ENCODE peak calls at places on chromosome 18, in seven cellular contexts. E, Q, Z, R, L, O and H are unnamed samples.

GRCh38 chr18:5295981-5296705 is 617 bp upstream of the ZBTB14 start:
- DNase-seq in E (peak; percentile 98), Q (peak; percentile 95), Z (peak; percentile 96), R (peak; percentile 96), L (peak; percentile 88), O (peak; percentile 84), H (peak; percentile 94)

GRCh38 chr18:11649839-11650238 is 39.2 kb upstream of the GNAL start:
- DNase-seq in E (no peak), Q (no peak), Z (no peak), R (no peak), L (no peak), O (no peak), H (no peak)

GRCh38 chr18:74951165-74951760 is 257.7 kb downstream of the PTGR3 start:
- DNase-seq in E (peak; percentile 51), Q (peak; percentile 13), Z (peak; percentile 99), R (peak; percentile 66), L (no peak), O (no peak), H (no peak)

GRCh38 chr18:79507546-79508480 is 112.1 kb downstream of the NFATC1 start:
- DNase-seq in E (peak; percentile 83), Q (peak; percentile 87), Z (peak; percentile 41), R (peak; percentile 76), L (peak; percentile 12), O (no peak), H (peak; percentile 36)

GRCh38 chr18:22197668-22198067 is 28.3 kb downstream of the GATA6 start:
- DNase-seq in E (no peak), Q (no peak), Z (no peak), R (no peak), L (no peak), O (no peak), H (no peak)

GRCh38 chr18:72530622-72531021 is 13.5 kb downstream of the CBLN2 start:
- DNase-seq in E (no peak), Q (no peak), Z (no peak), R (no peak), L (no peak), O (no peak), H (no peak)

GRCh38 chr18:70448588-70448987 is 159.7 kb downstream of the SOCS6 start:
- DNase-seq in E (no peak), Q (no peak), Z (no peak), R (no peak), L (no peak), O (no peak), H (no peak)

GRCh38 chr18:22412502-22412901 is 5.2 kb downstream of the CTAGE1 start:
- DNase-seq in E (no peak), Q (no peak), Z (peak; percentile 69), R (no peak), L (no peak), O (no peak), H (no peak)

GRCh38 chr18:7000484-7001096 is 117.0 kb downstream of the LAMA1 start:
- DNase-seq in E (no peak), Q (no peak), Z (peak; percentile 19), R (no peak), L (no peak), O (no peak), H (peak; percentile 24)

GRCh38 chr18:621181-621580 is 24.4 kb downstream of the CLUL1 start:
- DNase-seq in E (no peak), Q (no peak), Z (peak; percentile 62), R (no peak), L (peak; percentile 23), O (no peak), H (no peak)

GRCh38 chr18:9469700-9470099 is 5.6 kb upstream of the RALBP1 start:
- DNase-seq in E (no peak), Q (no peak), Z (no peak), R (no peak), L (no peak), O (no peak), H (no peak)

GRCh38 chr18:286515-287310 is 18.9 kb upstream of the THOC1 start:
- DNase-seq in E (no peak), Q (no peak), Z (peak; percentile 42), R (no peak), L (no peak), O (no peak), H (peak; percentile 33)

GRCh38 chr18:78407456-78407823 is 572.2 kb upstream of the SALL3 start:
- DNase-seq in E (no peak), Q (no peak), Z (no peak), R (no peak), L (no peak), O (no peak), H (no peak)

GRCh38 chr18:3114026-3114425 is 101.1 kb upstream of the LPIN2 start:
- DNase-seq in E (no peak), Q (no peak), Z (no peak), R (no peak), L (no peak), O (no peak), H (no peak)

GRCh38 chr18:770583-770961 is 41.5 kb downstream of the YES1 start:
- DNase-seq in E (no peak), Q (no peak), Z (no peak), R (no peak), L (no peak), O (no peak), H (no peak)

GRCh38 chr18:3998698-3999333 is 456.3 kb downstream of the DLGAP1 start:
- DNase-seq in E (no peak), Q (no peak), Z (peak; percentile 77), R (no peak), L (no peak), O (peak; percentile 13), H (peak; percentile 56)

GRCh38 chr18:1528447-1528846 is 623.8 kb downstream of the ADCYAP1 start:
- DNase-seq in E (no peak), Q (no peak), Z (no peak), R (no peak), L (no peak), O (no peak), H (no peak)

GRCh38 chr18:72360628-72361027 is 183.5 kb downstream of the CBLN2 start:
- DNase-seq in E (no peak), Q (no peak), Z (no peak), R (no peak), L (no peak), O (no peak), H (no peak)

GRCh38 chr18:76453057-76453561 is 41.9 kb downstream of the ZNF516 start:
- DNase-seq in E (no peak), Q (no peak), Z (no peak), R (no peak), L (no peak), O (no peak), H (no peak)

GRCh38 chr18:59459352-59460059 is 100.4 kb upstream of the LMAN1 start:
- DNase-seq in E (no peak), Q (no peak), Z (peak; percentile 75), R (no peak), L (no peak), O (no peak), H (peak; percentile 26)

GRCh38 chr18:67932261-67932660 is 415.7 kb upstream of the DSEL start:
- DNase-seq in E (no peak), Q (no peak), Z (no peak), R (no peak), L (no peak), O (no peak), H (no peak)

DNA sequence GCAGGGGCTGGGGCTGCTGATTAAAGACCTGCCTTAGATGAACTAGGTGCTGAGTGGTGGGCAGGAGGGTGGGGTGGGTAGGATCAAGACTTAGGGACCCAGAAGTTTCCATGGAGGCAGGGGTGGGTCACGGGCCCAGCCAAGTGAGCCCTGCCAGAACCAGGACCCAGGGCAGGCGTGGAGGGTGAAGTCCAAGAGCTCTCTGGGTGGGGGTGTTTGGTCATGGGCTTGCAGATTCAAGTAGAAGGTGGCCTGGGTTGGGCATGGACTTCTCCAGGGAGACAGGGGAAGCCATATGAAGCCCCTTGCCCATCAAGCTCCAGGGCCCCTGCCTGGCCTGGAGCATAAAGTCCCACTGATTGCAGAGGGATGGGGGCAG is 168.8 kb downstream of the SMAD7 start:
- DNase-seq in E (no peak), Q (no peak), Z (no peak), R (no peak), L (no peak), O (no peak), H (no peak)
- TF ChIP-seq CTCF in E (no peak), Q (no peak), Z (no peak), R (no peak), L (no peak), O (no peak), H (no peak)

GRCh38 chr18:37570336-37570930 is 4.8 kb upstream of the CELF4 start:
- DNase-seq in E (no peak), Q (no peak), Z (no peak), R (no peak), L (no peak), O (no peak), H (no peak)
- TF ChIP-seq CTCF in E (no peak), Q (no peak), Z (no peak), R (no peak), L (no peak), O (no peak), H (no peak)

GRCh38 chr18:23878336-23878900 is 136.1 kb upstream of the TTC39C start:
- DNase-seq in E (no peak), Q (no peak), Z (no peak), R (no peak), L (no peak), O (no peak), H (no peak)

GRCh38 chr18:23879966-23880565 is 134.5 kb upstream of the TTC39C start:
- DNase-seq in E (no peak), Q (no peak), Z (no peak), R (no peak), L (no peak), O (no peak), H (no peak)

GRCh38 chr18:23879126-23879525 is 135.4 kb upstream of the TTC39C start:
- DNase-seq in E (no peak), Q (no peak), Z (no peak), R (no peak), L (no peak), O (no peak), H (no peak)

GRCh38 chr18:23880931-23881330 is 133.6 kb upstream of the TTC39C start:
- DNase-seq in E (no peak), Q (no peak), Z (no peak), R (no peak), L (no peak), O (no peak), H (no peak)

DNA sequence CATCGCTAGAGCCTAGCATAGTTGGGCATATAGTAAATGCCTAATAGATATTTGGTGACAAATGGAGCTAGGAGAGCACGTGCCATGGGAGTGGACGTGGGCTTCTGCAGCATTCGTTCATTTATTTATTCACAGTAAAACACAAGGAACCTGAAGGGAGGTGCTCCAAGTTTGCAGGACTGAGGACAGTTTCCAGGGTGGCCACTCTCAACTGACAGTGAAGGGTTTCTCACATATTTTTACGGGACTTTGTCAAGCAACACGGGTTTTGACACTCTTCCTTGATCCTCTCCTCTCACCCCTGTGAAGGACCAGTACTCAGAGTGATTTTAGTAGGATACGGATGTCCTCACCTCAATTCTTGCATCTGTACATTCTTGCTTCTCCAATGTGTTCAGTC is 135.0 kb upstream of the TTC39C start:
- DNase-seq in E (no peak), Q (no peak), Z (no peak), R (no peak), L (no peak), O (no peak), H (no peak)
- TF ChIP-seq CTCF in E (no peak), Q (no peak), Z (no peak), R (no peak), L (no peak), O (no peak), H (no peak)

DNA sequence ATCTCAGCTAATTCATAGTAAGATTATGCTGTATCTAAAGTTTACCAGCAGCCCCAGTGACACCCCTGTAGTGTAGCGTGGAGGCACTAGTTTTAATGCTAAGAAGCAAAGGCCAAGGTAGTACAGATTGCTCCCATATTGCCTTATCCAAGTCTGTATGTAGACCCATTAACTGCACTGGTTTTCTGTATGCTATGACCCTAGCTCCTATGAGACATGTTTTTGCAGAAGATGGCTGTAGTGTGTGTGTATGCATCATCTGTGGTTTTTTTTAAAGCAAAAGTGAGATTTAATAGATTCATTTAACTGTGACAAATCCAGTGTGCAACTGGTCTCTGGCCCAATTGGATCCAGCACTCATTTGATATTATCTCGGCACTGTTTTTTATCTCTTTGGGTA is 86.5 kb downstream of the HAUS1 start:
- DNase-seq in E (no peak), Q (no peak), Z (peak; percentile 24), R (no peak), L (no peak), O (no peak), H (no peak)
- TF ChIP-seq CTCF in E (no peak), Q (no peak), Z (no peak), R (no peak), L (no peak), O (no peak), H (no peak)